ENCODE peak calls at places on chromosomes 11 and 22, in nine cellular contexts. S, U, V, M, T, Q, J, C and R are unnamed samples.

GRCh38 chr11:102528618-102529017 is 1.9 kb downstream of the MMP7 start:
- DNase-seq in S (no peak), J (no peak), M (no peak), T (peak), Q (no peak), V (no peak), C (no peak), U (no peak), R (no peak)

GRCh38 chr11:106668147-106668546 is 350.1 kb downstream of the GUCY1A2 start:
- DNase-seq in M (no peak), U (no peak), T (peak), C (peak), V (peak), Q (no peak), S (no peak), J (no peak), R (no peak)

GRCh38 chr11:33912405-33913361 is 20.8 kb upstream of the LMO2 start:
- DNase-seq in J (no peak), Q (no peak), S (no peak), T (peak), M (peak), V (peak), C (peak), U (peak), R (peak)

GRCh38 chr11:83600656-83601055 is 314.5 kb upstream of the CCDC90B start:
- DNase-seq in V (no peak), Q (no peak), M (no peak), C (no peak), T (no peak), S (no peak), J (no peak), U (no peak), R (no peak)

GRCh38 chr11:120168108-120168959 is 30.4 kb upstream of the TRIM29 start:
- DNase-seq in J (no peak), M (no peak), T (no peak), C (no peak), S (no peak), Q (no peak), U (no peak), V (no peak), R (peak)

GRCh38 chr11:128288368-128288767 is 299.0 kb downstream of the ETS1 start:
- DNase-seq in T (peak), C (no peak), V (no peak), M (no peak), J (no peak), U (no peak), S (no peak), Q (no peak), R (no peak)

GRCh38 chr11:9461760-9462134 is 935 bp downstream of the ZNF143 start:
- DNase-seq in Q (no peak), T (peak), U (no peak), J (no peak), M (no peak), V (peak), C (peak), S (no peak), R (peak)

GRCh38 chr22:43228330-43228729 is 41.4 kb upstream of the TTLL12 start:
- DNase-seq in M (no peak), V (peak), Q (no peak), S (no peak), T (peak), J (no peak), U (no peak), C (peak), R (no peak)

GRCh38 chr11:66051766-66052663 is at the start of gene SF3B2:
- DNase-seq in V (peak), M (peak), Q (peak), U (peak), J (peak), T (peak), S (peak), C (peak), R (peak)